ENCODE peak calls at places on chromosomes 4 and X, in five cellular contexts. K is heart right ventricle, W is AG08396, H is GM23338, U is HL-60. I is an unnamed sample.

GRCh38 chrX:48890934-48891401 is 6.6 kb downstream of the TIMM17B start:
- DNase-seq in K (no peak), W (no peak), H (peak; percentile 57), U (no peak), I (no peak)

GRCh38 chr4:186196063-186196462 is 4.7 kb downstream of the CYP4V2 start:
- DNase-seq in K (no peak), W (no peak), H (no peak), U (no peak), I (no peak)

GRCh38 chr4:33924239-33924638 is 2320.1 kb downstream of the ARAP2 start:
- DNase-seq in K (no peak), W (no peak), H (peak; percentile 16), U (no peak), I (no peak)

GRCh38 chr4:77819409-77819835 is 254 bp upstream of the CNOT6L start:
- DNase-seq in K (peak; percentile 80), W (peak; percentile 39), H (peak; percentile 13), U (peak; percentile 14), I (no peak)

GRCh38 chr4:57037982-57038604 is 59.4 kb downstream of the POLR2B start:
- DNase-seq in K (peak; percentile 76), W (peak; percentile 43), H (peak; percentile 89), U (peak; percentile 16), I (peak; percentile 84)

GRCh38 chr4:41141910-41142309 is 72.4 kb downstream of the APBB2 start:
- DNase-seq in K (no peak), W (peak; percentile 40), H (no peak), U (no peak), I (no peak)

GRCh38 chr4:87553182-87553581 is 24.0 kb upstream of the SPARCL1 start:
- DNase-seq in K (no peak), W (no peak), H (no peak), U (no peak), I (no peak)

GRCh38 chrX:136491832-136492231 is 4.1 kb downstream of the BRS3 start:
- DNase-seq in K (no peak), W (no peak), H (peak; percentile 20), U (no peak), I (no peak)

GRCh38 chr4:182235016-182235415 is 8.2 kb upstream of the TENM3 start:
- DNase-seq in K (no peak), W (no peak), H (no peak), U (no peak), I (no peak)

GRCh38 chr4:6939761-6940743 is 30.4 kb downstream of the TBC1D14 start:
- DNase-seq in K (no peak), W (no peak), H (no peak), U (peak; percentile 35), I (no peak)

GRCh38 chrX:83966347-83966746 is 105.4 kb downstream of the CYLC1 start:
- DNase-seq in K (no peak), W (no peak), H (no peak), U (no peak), I (no peak)

GRCh38 chr4:108794136-108794535 is 31.3 kb upstream of the ETNPPL start:
- DNase-seq in K (no peak), W (no peak), H (no peak), U (no peak), I (no peak)

GRCh38 chr4:87390931-87391782 is at the start of gene HSD17B11:
- DNase-seq in K (peak; percentile 82), W (peak; percentile 94), H (peak; percentile 93), U (peak; percentile 98), I (peak; percentile 95)

GRCh38 chr4:47930971-47931804 is 16.8 kb upstream of the NFXL1 start:
- DNase-seq in K (no peak), W (no peak), H (no peak), U (no peak), I (no peak)

GRCh38 chr4:150242820-150243458 is 164.7 kb downstream of the DCLK2 start:
- DNase-seq in K (no peak), W (peak; percentile 67), H (peak; percentile 80), U (no peak), I (no peak)

GRCh38 chr4:105474110-105474518 is 252 bp upstream of the PPA2 start:
- DNase-seq in K (peak; percentile 90), W (peak; percentile 95), H (peak; percentile 92), U (peak; percentile 86), I (peak; percentile 92)